ENCODE peak calls at places on chromosome 21, in five cellular contexts. One of them, this sample, is unnamed. For H3K4me1, the result is how much of the 10 kb centered on the place peaks cover.

GRCh38 chr21:26099610-26100219 is 70.9 kb downstream of the APP start:
- DNase-seq in neural progenitor cell: no peak
- DNase-seq in HCT116: no peak
- DNase-seq in GM23248: peak
- DNase-seq in K562: peak
- DNase-seq in this sample: no peak

GRCh38 chr21:39434950-39435349 is 10.6 kb downstream of the LCA5L start:
- DNase-seq in K562: no peak
- DNase-seq in HCT116: no peak
- DNase-seq in GM23248: peak
- DNase-seq in neural progenitor cell: no peak
- DNase-seq in this sample: no peak

GRCh38 chr21:44089001-44089911 is 17.9 kb upstream of the PWP2 start:
- DNase-seq in neural progenitor cell: no peak
- DNase-seq in K562: no peak
- DNase-seq in GM23248: no peak
- DNase-seq in HCT116: no peak
- DNase-seq in this sample: no peak

GRCh38 chr21:35007348-35007747 is 41.8 kb downstream of the RUNX1 start:
- DNase-seq in GM23248: no peak
- DNase-seq in neural progenitor cell: no peak
- DNase-seq in HCT116: no peak
- DNase-seq in K562: no peak
- DNase-seq in this sample: no peak

GRCh38 chr21:16455978-16456377 is 726.2 kb downstream of the USP25 start:
- DNase-seq in GM23248: no peak
- DNase-seq in neural progenitor cell: no peak
- DNase-seq in K562: no peak
- DNase-seq in HCT116: no peak
- DNase-seq in this sample: no peak

GRCh38 chr21:44294391-44295162 is 5.3 kb upstream of the PFKL start:
- DNase-seq in GM23248: peak
- DNase-seq in neural progenitor cell: no peak
- DNase-seq in HCT116: no peak
- DNase-seq in K562: no peak
- DNase-seq in this sample: no peak

GRCh38 chr21:33967086-33967571 is 51.5 kb upstream of the ATP5PO start:
- DNase-seq in HCT116: no peak
- DNase-seq in neural progenitor cell: no peak
- DNase-seq in GM23248: no peak
- DNase-seq in K562: no peak
- DNase-seq in this sample: no peak

GRCh38 chr21:45131537-45131999 is 57.2 kb downstream of the ADARB1 start:
- DNase-seq in HCT116: no peak
- DNase-seq in K562: no peak
- DNase-seq in GM23248: no peak
- DNase-seq in neural progenitor cell: no peak
- DNase-seq in this sample: no peak

GRCh38 chr21:43694437-43695079 is 24.4 kb upstream of the PDXK start:
- DNase-seq in neural progenitor cell: no peak
- DNase-seq in K562: no peak
- DNase-seq in HCT116: no peak
- DNase-seq in GM23248: no peak
- DNase-seq in this sample: no peak

GRCh38 chr21:35075546-35075945 is 26.4 kb upstream of the RUNX1 start:
- DNase-seq in K562: no peak
- DNase-seq in HCT116: no peak
- DNase-seq in GM23248: peak
- DNase-seq in neural progenitor cell: no peak
- DNase-seq in this sample: no peak

GRCh38 chr21:29175408-29176147 is 45.1 kb downstream of the MAP3K7CL start:
- DNase-seq in K562: no peak
- DNase-seq in neural progenitor cell: no peak
- DNase-seq in GM23248: peak
- DNase-seq in HCT116: no peak
- DNase-seq in this sample: no peak

GRCh38 chr21:25850126-25850831 is 115.5 kb downstream of the GABPA start:
- DNase-seq in neural progenitor cell: no peak
- DNase-seq in HCT116: no peak
- DNase-seq in GM23248: no peak
- DNase-seq in K562: no peak
- DNase-seq in this sample: no peak

GRCh38 chr21:44880762-44881585 is 7.5 kb upstream of the PTTG1IP start:
- DNase-seq in HCT116: no peak
- DNase-seq in K562: peak
- DNase-seq in neural progenitor cell: no peak
- DNase-seq in GM23248: peak
- DNase-seq in this sample: peak

GRCh38 chr21:15159382-15160020 is 94.7 kb upstream of the NRIP1 start:
- DNase-seq in neural progenitor cell: no peak
- DNase-seq in K562: no peak
- DNase-seq in GM23248: peak
- DNase-seq in HCT116: no peak
- DNase-seq in this sample: no peak

GRCh38 chr21:14058566-14058965 is 152.2 kb downstream of the LIPI start:
- DNase-seq in K562: no peak
- DNase-seq in HCT116: no peak
- DNase-seq in GM23248: no peak
- DNase-seq in neural progenitor cell: no peak
- DNase-seq in this sample: no peak

GRCh38 chr21:36806103-36806502 is 107.2 kb downstream of the SIM2 start:
- DNase-seq in neural progenitor cell: no peak
- DNase-seq in K562: peak
- DNase-seq in GM23248: peak
- DNase-seq in HCT116: no peak
- DNase-seq in this sample: no peak

DNA sequence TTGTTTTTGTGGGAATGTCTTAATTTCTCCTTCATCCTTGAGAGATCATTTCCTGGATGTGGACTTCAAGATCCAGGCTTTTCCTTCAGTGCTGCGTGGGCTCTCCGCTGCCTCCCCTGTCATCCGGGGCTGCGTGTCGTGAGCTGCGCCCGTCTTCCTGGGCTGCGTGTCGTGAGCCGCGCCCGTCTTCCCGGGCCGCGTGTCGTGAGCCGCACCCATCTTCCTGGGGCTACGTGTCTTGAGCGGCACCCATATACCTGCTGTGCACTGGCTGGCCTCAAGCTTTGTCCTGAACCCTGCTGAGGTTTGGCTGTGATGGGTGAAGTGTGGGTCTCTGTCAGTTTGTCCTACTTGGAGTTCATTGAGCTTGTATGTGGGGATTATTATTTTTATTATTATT is 55.1 kb downstream of the PCNT start:
- DNase-seq in neural progenitor cell: no peak
- DNase-seq in K562: no peak
- DNase-seq in GM23248: no peak
- DNase-seq in HCT116: no peak
- DNase-seq in this sample: no peak
- H2AFZ ChIP-seq in neural progenitor cell: no peak
- H2AFZ ChIP-seq in K562: no peak
- H2AFZ ChIP-seq in GM23248: no peak
- H2AFZ ChIP-seq in HCT116: no peak
- H2AFZ ChIP-seq in this sample: no peak

DNA sequence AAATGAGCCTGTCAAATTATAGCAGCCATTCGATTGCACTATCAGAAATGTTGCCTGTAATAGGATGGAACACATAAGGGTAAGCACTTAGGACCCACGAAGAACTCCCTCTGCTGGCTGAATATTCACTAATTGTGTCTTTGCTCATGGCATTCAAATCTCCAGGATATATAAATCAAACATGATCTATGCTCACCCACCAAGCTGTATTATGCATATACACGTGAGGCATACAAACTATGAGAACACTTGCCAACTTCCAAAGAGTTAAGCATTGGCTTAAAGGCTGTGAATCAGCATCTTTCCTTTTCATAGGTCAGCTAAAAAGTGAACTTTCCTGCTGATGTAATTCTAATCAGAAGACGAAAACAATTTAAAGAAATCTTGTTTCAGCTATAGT is 34.5 kb downstream of the TMPRSS15 start:
- DNase-seq in HCT116: no peak
- DNase-seq in GM23248: no peak
- DNase-seq in K562: no peak
- DNase-seq in neural progenitor cell: peak
- DNase-seq in this sample: peak
- H3K9ac ChIP-seq in HCT116: no peak
- H3K9ac ChIP-seq in GM23248: no peak
- H3K9ac ChIP-seq in K562: no peak
- H3K9ac ChIP-seq in neural progenitor cell: no peak
- H3K9ac ChIP-seq in this sample: no peak

DNA sequence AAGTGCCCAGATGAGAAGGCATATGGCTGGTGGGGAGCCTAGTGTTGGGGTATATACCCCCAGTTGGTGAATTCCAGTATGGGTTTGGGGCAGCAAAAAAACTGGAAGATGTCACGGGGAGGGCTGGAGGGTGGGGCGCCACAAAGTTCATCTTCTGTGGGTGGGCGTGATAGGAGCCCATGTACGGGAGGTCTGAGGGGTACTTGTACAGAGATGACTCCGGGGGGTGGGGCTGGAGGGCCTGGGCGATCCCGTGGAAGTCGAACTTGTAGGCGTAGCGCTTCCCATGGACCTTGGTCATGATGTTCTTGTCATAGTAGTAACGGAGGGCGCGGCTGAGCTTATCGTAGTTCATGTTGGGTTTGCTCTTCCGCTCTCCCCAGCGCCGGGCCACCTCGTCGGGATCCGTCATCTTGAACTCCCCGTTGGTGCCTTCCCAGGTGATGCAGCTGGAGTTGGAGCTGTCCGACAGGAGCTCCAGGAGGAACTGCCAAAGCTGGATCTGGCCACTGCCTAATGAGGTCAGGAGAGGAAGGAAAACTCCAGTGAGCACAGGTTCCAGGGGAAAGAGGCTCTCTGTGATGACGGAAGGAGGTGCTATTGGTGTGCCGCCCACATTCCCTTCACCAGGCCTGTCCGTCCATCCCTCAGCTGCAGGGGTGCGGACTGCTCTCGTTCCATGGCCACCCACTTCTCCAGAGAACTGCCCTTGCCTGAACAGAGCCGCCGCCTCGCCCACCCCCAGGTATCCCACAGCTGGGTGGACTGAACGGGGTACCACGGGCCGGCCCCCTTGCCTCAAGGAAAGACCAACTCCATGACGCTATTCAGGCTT is 114.6 kb downstream of the ERG start:
- DNase-seq in neural progenitor cell: no peak
- DNase-seq in GM23248: no peak
- DNase-seq in HCT116: no peak
- DNase-seq in K562: no peak
- DNase-seq in this sample: no peak
- H3K4me1 ChIP-seq in neural progenitor cell: under half
- H3K4me1 ChIP-seq in GM23248: under half
- H3K4me1 ChIP-seq in HCT116: under half
- H3K4me1 ChIP-seq in K562: under half
- H3K4me1 ChIP-seq in this sample: under half

GRCh38 chr21:18451679-18452078 is 48.1 kb upstream of the TMPRSS15 start:
- DNase-seq in HCT116: no peak
- DNase-seq in GM23248: no peak
- DNase-seq in neural progenitor cell: no peak
- DNase-seq in K562: no peak
- DNase-seq in this sample: no peak
- H2AFZ ChIP-seq in HCT116: no peak
- H2AFZ ChIP-seq in GM23248: no peak
- H2AFZ ChIP-seq in neural progenitor cell: no peak
- H2AFZ ChIP-seq in K562: no peak
- H2AFZ ChIP-seq in this sample: no peak

DNA sequence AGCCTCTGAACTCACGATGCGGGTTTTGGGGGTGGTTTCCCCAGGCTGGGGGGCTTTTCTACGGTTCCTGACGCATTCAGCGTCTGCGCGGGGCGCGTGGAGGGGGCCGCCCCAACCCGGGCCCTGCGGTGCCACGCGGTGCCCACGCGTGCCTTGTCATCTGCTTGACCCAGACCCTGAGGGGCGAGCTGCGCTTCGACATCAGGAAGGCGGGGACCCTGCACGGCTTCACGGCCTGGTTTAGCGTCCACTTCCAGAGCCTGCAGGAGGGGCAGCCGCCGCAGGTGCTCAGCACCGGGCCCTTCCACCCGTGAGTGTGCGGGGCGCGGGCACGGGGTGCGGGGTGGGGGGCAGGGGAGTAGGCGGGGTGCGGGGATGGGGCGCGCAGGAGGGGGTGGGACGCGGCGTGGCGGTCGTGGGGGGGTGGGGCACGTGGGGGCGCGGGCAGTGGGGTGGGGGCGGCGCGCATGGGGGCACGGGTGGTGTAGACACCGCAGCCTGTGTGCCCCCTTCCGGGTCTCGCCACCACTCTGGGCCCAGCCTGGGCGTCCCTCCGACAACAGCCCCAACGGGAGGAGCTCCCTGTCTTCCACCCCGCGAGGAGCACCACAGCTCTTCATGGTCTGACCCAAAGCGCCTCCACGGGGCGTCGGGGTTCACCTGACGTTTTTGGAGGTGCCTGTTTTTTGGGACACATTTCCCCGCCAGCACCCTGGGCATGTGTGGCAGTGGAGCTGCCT is 26.3 kb downstream of the PRMT2 start:
- DNase-seq in K562: no peak
- DNase-seq in GM23248: no peak
- DNase-seq in HCT116: no peak
- DNase-seq in neural progenitor cell: no peak
- DNase-seq in this sample: no peak
- H3K9ac ChIP-seq in K562: no peak
- H3K9ac ChIP-seq in GM23248: peak
- H3K9ac ChIP-seq in HCT116: no peak
- H3K9ac ChIP-seq in neural progenitor cell: no peak
- H3K9ac ChIP-seq in this sample: no peak